ENCODE peak calls at places on chromosomes 2 and 18, in four cellular contexts. L, D, Q and Z are unnamed samples.

GRCh38 chr2:238286551-238286950 is 1.9 kb downstream of the PER2 start:
- DNase-seq in L (peak), D (peak), Q (no peak), Z (peak)

GRCh38 chr2:189285962-189286648 is 106.5 kb upstream of the COL5A2 start:
- DNase-seq in L (peak), D (peak), Q (no peak), Z (peak)

GRCh38 chr18:60358516-60358915 is 14.1 kb downstream of the MC4R start:
- DNase-seq in L (no peak), D (peak), Q (no peak), Z (no peak)

GRCh38 chr2:152425765-152426710 is 91.1 kb downstream of the FMNL2 start:
- DNase-seq in L (peak), D (peak), Q (no peak), Z (no peak)

GRCh38 chr2:42844901-42845685 is 52.7 kb upstream of the HAAO start:
- DNase-seq in L (no peak), D (peak), Q (no peak), Z (peak)

GRCh38 chr18:11019295-11019694 is 130.1 kb downstream of the PIEZO2 start:
- DNase-seq in L (no peak), D (no peak), Q (peak), Z (no peak)

GRCh38 chr2:200367155-200367554 is 60.7 kb downstream of the SPATS2L start:
- DNase-seq in L (peak), D (no peak), Q (no peak), Z (no peak)

GRCh38 chr2:45674035-45674791 is 22.7 kb downstream of the PRKCE start:
- DNase-seq in L (no peak), D (peak), Q (no peak), Z (peak)

GRCh38 chr2:172285010-172285621 is 142.3 kb upstream of the ITGA6 start:
- DNase-seq in L (no peak), D (peak), Q (no peak), Z (peak)

GRCh38 chr18:22230403-22231042 is 61.1 kb downstream of the GATA6 start:
- DNase-seq in L (peak), D (peak), Q (no peak), Z (peak)

GRCh38 chr2:121519153-121519552 is 11.5 kb upstream of the RNU4ATAC start:
- DNase-seq in L (no peak), D (no peak), Q (no peak), Z (no peak)

GRCh38 chr2:216664593-216665034 is 30.7 kb downstream of the IGFBP5 start:
- DNase-seq in L (no peak), D (peak), Q (no peak), Z (peak)

GRCh38 chr2:72940786-72941185 is 23.5 kb downstream of the EMX1 start:
- DNase-seq in L (no peak), D (peak), Q (no peak), Z (peak)

GRCh38 chr2:150462772-150463171 is 24.7 kb downstream of the RND3 start:
- DNase-seq in L (no peak), D (no peak), Q (no peak), Z (no peak)

GRCh38 chr2:28633204-28633603 is 118.4 kb upstream of the PPP1CB start:
- DNase-seq in L (no peak), D (no peak), Q (no peak), Z (no peak)

GRCh38 chr2:165560377-165560988 is 91.0 kb downstream of the CSRNP3 start:
- DNase-seq in L (no peak), D (no peak), Q (no peak), Z (no peak)

GRCh38 chr2:96924775-96925747 is 55.2 kb upstream of the SEMA4C start:
- DNase-seq in L (no peak), D (no peak), Q (no peak), Z (no peak)

GRCh38 chr18:48608581-48608980 is 69.8 kb downstream of the CTIF start:
- DNase-seq in L (no peak), D (no peak), Q (no peak), Z (no peak)

GRCh38 chr2:39243469-39244123 is at the start of gene CDKL4:
- DNase-seq in L (no peak), D (peak), Q (peak), Z (peak)

GRCh38 chr2:71667256-71668182 is 214.2 kb downstream of the DYSF start:
- DNase-seq in L (no peak), D (no peak), Q (no peak), Z (no peak)

GRCh38 chr2:55109219-55109891 is 59.1 kb upstream of the RTN4 start:
- DNase-seq in L (peak), D (peak), Q (no peak), Z (no peak)

GRCh38 chr2:65045651-65046050 is 10.6 kb upstream of the CEP68 start:
- DNase-seq in L (no peak), D (peak), Q (no peak), Z (peak)

GRCh38 chr2:127957240-127957639 is 70.6 kb downstream of the SAP130 start:
- DNase-seq in L (no peak), D (no peak), Q (no peak), Z (no peak)

GRCh38 chr2:182522930-182523541 is 96.2 kb upstream of the PDE1A start:
- DNase-seq in L (no peak), D (peak), Q (no peak), Z (peak)

GRCh38 chr2:171878481-171878993 is 15.5 kb downstream of the SLC25A12 start:
- DNase-seq in L (no peak), D (peak), Q (peak), Z (peak)

GRCh38 chr2:146764301-146764700 is 1080.5 kb upstream of the ACVR2A start:
- DNase-seq in L (no peak), D (peak), Q (no peak), Z (peak)

GRCh38 chr2:16663121-16663905 is 2.3 kb downstream of the CYRIA start:
- DNase-seq in L (no peak), D (no peak), Q (no peak), Z (no peak)

GRCh38 chr2:226772389-226773179 is 27.0 kb downstream of the IRS1 start:
- DNase-seq in L (no peak), D (peak), Q (peak), Z (peak)

GRCh38 chr18:10421859-10422258 is 32.6 kb upstream of the APCDD1 start:
- DNase-seq in L (no peak), D (peak), Q (no peak), Z (peak)

GRCh38 chr18:49668583-49669290 is 106.9 kb downstream of the LIPG start:
- DNase-seq in L (no peak), D (peak), Q (no peak), Z (peak)

GRCh38 chr2:26346454-26347053 is at the start of gene ADGRF3:
- DNase-seq in L (peak), D (peak), Q (peak), Z (peak)

GRCh38 chr2:201129044-201129505 is 13.1 kb downstream of the CFLAR start:
- DNase-seq in L (peak), D (peak), Q (peak), Z (peak)

GRCh38 chr18:13290856-13291271 is 72.3 kb downstream of the LDLRAD4 start:
- DNase-seq in L (no peak), D (no peak), Q (peak), Z (no peak)

GRCh38 chr2:234273887-234274584 is 222.8 kb downstream of the ARL4C start:
- DNase-seq in L (no peak), D (no peak), Q (no peak), Z (no peak)

GRCh38 chr2:28390857-28391563 is 1.6 kb upstream of the FOSL2 start:
- DNase-seq in L (peak), D (peak), Q (no peak), Z (peak)

GRCh38 chr18:9522952-9523351 is 47.6 kb downstream of the RALBP1 start:
- DNase-seq in L (no peak), D (no peak), Q (no peak), Z (no peak)

GRCh38 chr2:197614532-197614931 is 60.9 kb downstream of the RFTN2 start:
- DNase-seq in L (no peak), D (no peak), Q (no peak), Z (no peak)

GRCh38 chr2:182144780-182145170 is 159.1 kb downstream of the PPP1R1C start:
- DNase-seq in L (no peak), D (peak), Q (no peak), Z (peak)

GRCh38 chr2:201821080-201821479 is 14.7 kb downstream of the CDK15 start:
- DNase-seq in L (no peak), D (no peak), Q (no peak), Z (no peak)